ENCODE peak calls at places on chromosomes 4 and X, in seven cellular contexts. L, K, S, P, O, H and W are unnamed samples.

GRCh38 chrX:31609130-31609529 is 537.3 kb upstream of the FTHL17 start:
- DNase-seq in K (no peak), H (no peak), S (no peak), L (peak), P (no peak), O (peak), W (no peak)

GRCh38 chr4:152023674-152024073 is 262.9 kb upstream of the GATB start:
- DNase-seq in H (no peak), K (no peak), S (no peak), P (no peak), L (no peak), O (no peak), W (no peak)

GRCh38 chrX:16516473-16516872 is 133.5 kb upstream of the S100G start:
- DNase-seq in K (no peak), L (no peak), S (no peak), O (no peak), H (no peak), P (no peak), W (no peak)

GRCh38 chrX:114842181-114842580 is 175.2 kb downstream of the IL13RA2 start:
- DNase-seq in H (no peak), S (no peak), O (no peak), P (no peak), L (no peak), K (no peak), W (no peak)

GRCh38 chrX:4825550-4825949 is 1112.1 kb upstream of the PRKX start:
- DNase-seq in P (no peak), H (peak), K (no peak), L (no peak), S (no peak), O (no peak), W (no peak)

GRCh38 chr4:7708238-7708637 is 231.4 kb downstream of the AFAP1 start:
- DNase-seq in K (no peak), O (no peak), H (no peak), L (no peak), P (no peak), S (no peak), W (no peak)

GRCh38 chr4:14334166-14334565 is 668.1 kb upstream of the CPEB2 start:
- DNase-seq in K (no peak), L (no peak), S (no peak), O (peak), H (no peak), P (no peak), W (no peak)

GRCh38 chrX:118495958-118496762 is 545 bp downstream of the DOCK11 start:
- DNase-seq in L (peak), O (no peak), K (peak), H (peak), S (peak), P (peak), W (peak)

GRCh38 chrX:103464071-103464773 is 55.1 kb downstream of the RAB40A start:
- DNase-seq in P (no peak), L (peak), H (no peak), K (no peak), O (peak), S (no peak), W (no peak)

GRCh38 chrX:154401045-154401799 is 3.0 kb downstream of the RPL10 start:
- DNase-seq in P (no peak), H (no peak), S (no peak), L (peak), O (no peak), K (no peak), W (no peak)

GRCh38 chr4:127425202-127425845 is 207.4 kb upstream of the INTU start:
- DNase-seq in P (no peak), K (no peak), O (no peak), L (no peak), H (no peak), S (no peak), W (no peak)

GRCh38 chr4:17276821-17277220 is 235.1 kb downstream of the QDPR start:
- DNase-seq in L (no peak), S (peak), O (peak), P (no peak), K (no peak), H (peak), W (peak)

GRCh38 chrX:29376584-29376983 is 789.3 kb downstream of the IL1RAPL1 start:
- DNase-seq in S (no peak), L (no peak), K (no peak), O (no peak), P (no peak), H (no peak), W (no peak)

GRCh38 chr4:156568041-156568440 is 403.6 kb downstream of the PDGFC start:
- DNase-seq in P (no peak), S (no peak), K (no peak), O (no peak), L (no peak), H (no peak), W (no peak)

GRCh38 chr4:139988863-139989765 is 164.9 kb downstream of the MAML3 start:
- DNase-seq in H (peak), O (peak), L (peak), P (peak), S (peak), K (no peak), W (no peak)

GRCh38 chrX:120672841-120673530 is 43.1 kb upstream of the C1GALT1C1 start:
- DNase-seq in H (no peak), S (no peak), K (no peak), P (no peak), O (no peak), L (no peak), W (no peak)

GRCh38 chr4:27057662-27058061 is 197.0 kb downstream of the STIM2 start:
- DNase-seq in O (no peak), H (no peak), P (no peak), K (no peak), S (no peak), L (no peak), W (no peak)

GRCh38 chrX:153910446-153910845 is 6.0 kb downstream of the AVPR2 start:
- DNase-seq in S (no peak), K (no peak), L (no peak), H (no peak), P (no peak), O (no peak), W (peak)

GRCh38 chrX:128106630-128107029 is 54.4 kb upstream of the ACTRT1 start:
- DNase-seq in O (no peak), P (no peak), K (no peak), S (no peak), H (no peak), L (peak), W (no peak)

GRCh38 chr4:168877779-168878491 is 132.1 kb downstream of the CBR4 start:
- DNase-seq in H (peak), S (peak), P (no peak), L (no peak), K (no peak), O (no peak), W (peak)

GRCh38 chrX:131830400-131831184 is 192.5 kb upstream of the STK26 start:
- DNase-seq in O (peak), S (no peak), H (peak), P (peak), L (peak), K (no peak), W (peak)

GRCh38 chrX:21691512-21692018 is 33.4 kb upstream of the KLHL34 start:
- DNase-seq in P (no peak), K (no peak), L (no peak), O (no peak), S (no peak), H (no peak), W (no peak)

GRCh38 chrX:109760922-109761250 is 27.8 kb upstream of the ACSL4 start:
- DNase-seq in S (no peak), K (no peak), H (no peak), L (no peak), O (no peak), P (no peak), W (no peak)

GRCh38 chrX:149522914-149523313 is 17.8 kb upstream of the IDS start:
- DNase-seq in P (no peak), L (peak), H (no peak), O (no peak), K (no peak), S (no peak), W (no peak)

GRCh38 chr4:6452116-6452896 is 20.1 kb downstream of the PPP2R2C start:
- DNase-seq in H (no peak), O (no peak), S (peak), P (no peak), L (no peak), K (no peak), W (no peak)
- H3K27ac ChIP-seq in H (no peak), O (no peak), S (no peak), P (no peak), L (no peak), K (no peak), W (no peak)

DNA sequence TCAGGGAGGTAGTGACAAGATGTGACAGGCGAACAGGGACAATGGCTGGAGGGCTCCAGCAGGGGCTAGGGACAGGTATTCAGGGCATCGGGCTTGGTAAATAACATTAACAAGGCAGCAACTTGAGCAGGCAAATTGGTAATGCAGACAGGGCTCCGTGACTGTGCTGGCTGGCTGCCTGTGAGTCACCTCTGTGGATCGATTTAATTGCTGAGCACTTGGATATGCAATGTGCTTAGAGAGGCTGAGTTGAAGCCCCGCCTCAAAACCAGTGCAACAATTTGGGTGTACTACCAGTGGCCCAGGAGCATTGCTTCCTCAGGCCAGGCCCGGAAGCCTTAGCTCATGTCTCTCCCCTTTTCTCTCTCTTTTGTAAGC is 19.5 kb downstream of the CNGA2 start:
- DNase-seq in O (peak), P (no peak), H (no peak), K (no peak), L (peak), S (no peak), W (no peak)
- H3K27ac ChIP-seq in O (no peak), P (no peak), H (no peak), K (no peak), L (peak), S (no peak), W (no peak)

GRCh38 chrX:124393238-124393637 is 46.9 kb downstream of the SH2D1A start:
- DNase-seq in P (no peak), H (no peak), K (no peak), S (no peak), O (no peak), L (no peak), W (no peak)

GRCh38 chrX:124388562-124388961 is 42.2 kb downstream of the SH2D1A start:
- DNase-seq in O (peak), L (peak), S (no peak), P (peak), H (peak), K (no peak), W (peak)

GRCh38 chrX:124392794-124393193 is 46.4 kb downstream of the SH2D1A start:
- DNase-seq in P (no peak), K (no peak), L (no peak), H (no peak), S (no peak), O (no peak), W (no peak)

GRCh38 chrX:124395145-124395858 is 48.9 kb downstream of the SH2D1A start:
- DNase-seq in P (no peak), L (no peak), K (no peak), H (no peak), O (no peak), S (no peak), W (no peak)

GRCh38 chrX:124393659-124394058 is 47.3 kb downstream of the SH2D1A start:
- DNase-seq in O (no peak), K (no peak), L (no peak), H (no peak), S (no peak), P (no peak), W (no peak)
- H3K27ac ChIP-seq in O (no peak), K (no peak), L (no peak), H (no peak), S (no peak), P (no peak), W (no peak)

DNA sequence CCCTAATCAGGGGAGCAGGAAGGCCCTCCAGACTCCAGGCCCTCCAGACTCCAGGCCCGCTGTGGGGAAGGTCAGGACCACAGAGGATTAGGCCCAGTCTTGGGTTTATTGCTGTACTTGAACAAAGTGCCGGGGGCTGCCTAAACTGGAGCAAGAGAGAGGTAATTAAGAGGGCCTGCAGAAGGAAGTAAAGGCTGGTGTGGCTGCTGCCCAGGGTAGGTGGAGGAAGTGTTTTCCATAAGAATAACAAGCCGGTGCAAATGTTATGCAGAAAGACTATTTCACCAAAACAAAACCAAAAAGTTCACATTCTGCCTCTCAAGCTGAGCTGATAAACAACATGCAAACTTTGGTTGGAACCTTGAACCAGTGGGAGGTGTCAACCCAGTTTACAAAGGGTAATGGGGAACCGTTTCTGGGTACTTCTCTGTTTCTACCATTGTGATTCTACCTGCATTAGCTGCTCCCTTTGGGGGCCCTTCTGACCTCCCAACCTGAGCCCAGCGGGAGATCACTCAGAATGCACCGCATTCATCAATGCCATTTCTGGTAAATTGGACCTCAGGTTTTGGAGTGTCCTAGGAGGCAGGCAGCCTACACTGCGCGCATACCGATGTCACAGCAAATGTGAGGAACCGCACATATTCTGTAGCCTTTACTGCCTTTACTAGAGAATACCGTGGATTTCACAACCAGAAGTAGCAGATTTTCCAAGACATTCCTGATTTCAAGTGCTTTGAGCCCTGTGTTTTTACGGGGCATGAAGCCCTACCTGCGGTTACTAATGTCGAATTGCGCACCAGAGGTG is 59.7 kb upstream of the BCOR start:
- DNase-seq in K (no peak), L (no peak), S (no peak), P (no peak), H (no peak), O (no peak), W (no peak)
- H3K27ac ChIP-seq in K (peak), L (peak), S (no peak), P (peak), H (peak), O (no peak), W (no peak)